ENCODE peak calls at places on chromosome 11, in eight cellular contexts. E is progenitor cell of endocrine pancreas, H is tibial nerve, D is heart left ventricle, B is psoas muscle, C is uterus, I is H9, V is HFF-Myc. L is an unnamed sample.

GRCh38 chr11:110184974-110185597 is 91.9 kb downstream of the ZC3H12C start:
- DNase-seq in E (no peak), H (no peak), D (no peak), B (no peak), C (no peak), I (no peak), V (no peak), L (no peak)

GRCh38 chr11:14446701-14447169 is 52.9 kb downstream of the COPB1 start:
- DNase-seq in E (no peak), H (no peak), D (no peak), B (no peak), C (no peak), I (no peak), V (no peak), L (no peak)

GRCh38 chr11:73333626-73334199 is 25.6 kb downstream of the ARHGEF17 start:
- DNase-seq in E (no peak), H (no peak), D (no peak), B (no peak), C (no peak), I (no peak), V (no peak), L (no peak)

GRCh38 chr11:86672007-86672621 is at the start of gene ME3:
- DNase-seq in E (peak; percentile 39), H (peak; percentile 23), D (peak; percentile 74), B (peak; percentile 70), C (peak; percentile 63), I (peak; percentile 61), V (no peak), L (peak; percentile 42)

GRCh38 chr11:66420671-66421476 is at the start of gene NPAS4:
- DNase-seq in E (no peak), H (no peak), D (no peak), B (no peak), C (peak; percentile 47), I (peak; percentile 45), V (no peak), L (no peak)

GRCh38 chr11:118430956-118431355 is 5.3 kb upstream of the KMT2A start:
- DNase-seq in E (no peak), H (no peak), D (no peak), B (no peak), C (no peak), I (no peak), V (no peak), L (no peak)

GRCh38 chr11:30364139-30364875 is 41.4 kb downstream of the ARL14EP start:
- DNase-seq in E (no peak), H (no peak), D (no peak), B (no peak), C (no peak), I (no peak), V (no peak), L (no peak)

GRCh38 chr11:117098269-117099231 is at the start of gene SIK3:
- DNase-seq in E (peak; percentile 86), H (peak; percentile 89), D (peak; percentile 95), B (peak; percentile 95), C (peak; percentile 95), I (peak; percentile 90), V (peak; percentile 61), L (peak; percentile 98)

GRCh38 chr11:122441702-122442092 is 213.8 kb upstream of the UBASH3B start:
- DNase-seq in E (no peak), H (no peak), D (no peak), B (no peak), C (no peak), I (no peak), V (no peak), L (no peak)

GRCh38 chr11:68373810-68374501 is 61.6 kb downstream of the LRP5 start:
- DNase-seq in E (no peak), H (no peak), D (peak; percentile 79), B (peak; percentile 53), C (peak; percentile 51), I (no peak), V (no peak), L (no peak)

GRCh38 chr11:66878554-66878953 is 21.7 kb downstream of the LRFN4 start:
- DNase-seq in E (no peak), H (no peak), D (no peak), B (no peak), C (no peak), I (no peak), V (no peak), L (no peak)

GRCh38 chr11:65418681-65419459 is 3.7 kb upstream of the NEAT1 start:
- DNase-seq in E (peak; percentile 62), H (peak; percentile 95), D (peak; percentile 99), B (peak; percentile 99), C (peak; percentile 96), I (peak; percentile 97), V (peak; percentile 92), L (peak; percentile 99)

GRCh38 chr11:34468209-34468841 is 29.6 kb downstream of the CAT start:
- DNase-seq in E (no peak), H (no peak), D (no peak), B (no peak), C (no peak), I (peak; percentile 54), V (peak; percentile 9), L (no peak)

GRCh38 chr11:109914809-109915653 is 178.2 kb upstream of the ZC3H12C start:
- DNase-seq in E (no peak), H (no peak), D (no peak), B (no peak), C (no peak), I (no peak), V (no peak), L (no peak)

GRCh38 chr11:6855971-6856542 is 6.8 kb upstream of the OR10A2 start:
- DNase-seq in E (no peak), H (no peak), D (no peak), B (no peak), C (no peak), I (no peak), V (no peak), L (no peak)

GRCh38 chr11:28303477-28304191 is 195.4 kb downstream of the METTL15 start:
- DNase-seq in E (no peak), H (no peak), D (no peak), B (no peak), C (no peak), I (no peak), V (no peak), L (no peak)

GRCh38 chr11:65429724-65430405 is 7.3 kb downstream of the NEAT1 start:
- DNase-seq in E (no peak), H (no peak), D (peak; percentile 79), B (peak; percentile 72), C (peak; percentile 61), I (no peak), V (no peak), L (peak; percentile 96)

DNA sequence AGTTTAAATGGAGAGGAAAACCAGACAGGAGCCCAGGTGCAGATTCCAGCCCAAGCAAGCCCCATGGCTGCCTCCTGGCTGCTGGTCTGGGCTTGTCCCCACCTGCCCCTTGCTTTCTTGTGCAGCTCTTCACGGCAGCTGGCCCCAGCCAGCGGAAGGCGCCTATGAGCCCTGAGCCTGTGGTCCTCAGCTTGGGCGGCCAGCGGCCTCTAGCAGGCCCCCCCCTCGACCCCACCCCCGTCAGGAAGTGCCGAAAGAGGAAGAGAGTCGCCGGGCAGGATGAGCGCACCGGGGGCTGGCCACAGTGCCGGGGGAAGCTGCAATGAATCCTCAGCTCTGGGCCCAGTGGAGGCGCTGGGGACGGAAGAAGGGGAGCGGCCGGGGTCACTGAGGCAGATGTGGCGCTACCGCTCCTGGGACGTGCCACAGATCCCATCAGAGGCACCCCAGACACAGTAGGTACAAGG is 2.1 kb upstream of the DGKZ start:
- DNase-seq in E (no peak), H (no peak), D (peak; percentile 78), B (no peak), C (no peak), I (peak; percentile 83), V (no peak), L (peak; percentile 93)
- TF ChIP-seq CTCF in E (no peak), H (no peak), D (peak; percentile 13), B (no peak), C (no peak), I (peak; percentile 36), V (no peak), L (no peak)

DNA sequence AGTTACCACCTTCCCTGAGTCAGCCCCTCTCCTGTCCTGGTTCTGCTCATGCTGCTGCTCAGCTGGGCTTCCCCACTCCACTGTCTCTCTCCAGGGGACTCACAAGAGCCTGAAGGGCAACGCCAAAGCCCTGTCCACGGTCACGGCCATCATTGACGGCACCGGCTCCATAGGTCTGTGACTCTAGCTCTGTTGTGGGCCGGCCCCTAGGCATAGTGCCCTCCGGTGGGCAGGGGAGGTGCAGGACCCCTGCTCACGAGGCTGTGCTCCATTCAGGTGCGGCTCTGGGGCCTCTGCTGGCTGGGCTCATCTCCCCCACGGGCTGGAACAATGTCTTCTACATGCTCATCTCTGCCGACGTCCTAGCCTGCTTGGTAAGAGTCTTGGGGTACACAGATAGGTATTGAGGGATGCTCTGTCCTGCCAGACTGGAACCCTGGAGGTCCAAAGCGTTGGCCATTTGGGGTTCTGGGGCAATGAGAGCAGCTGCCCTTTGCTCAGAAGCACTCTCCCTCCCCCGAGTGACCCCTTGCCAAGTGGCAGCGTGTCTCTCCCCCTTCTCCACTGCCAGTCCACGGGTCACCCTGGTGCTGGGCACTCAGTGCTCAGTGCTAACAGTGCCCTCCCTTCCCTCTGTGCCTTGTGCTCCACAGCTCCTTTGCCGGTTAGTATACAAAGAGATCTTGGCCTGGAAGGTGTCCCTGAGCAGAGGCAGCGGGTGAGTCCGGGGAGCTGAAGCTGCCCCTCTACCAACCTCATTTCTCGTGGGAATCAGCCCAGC is 22.4 kb downstream of the SLC37A2 start:
- DNase-seq in E (no peak), H (no peak), D (no peak), B (no peak), C (no peak), I (peak; percentile 61), V (no peak), L (no peak)
- TF ChIP-seq CTCF in E (no peak), H (no peak), D (no peak), B (no peak), C (no peak), I (peak; percentile 60), V (no peak), L (no peak)

GRCh38 chr11:70445605-70446004 is 47.3 kb downstream of the CTTN start:
- DNase-seq in E (no peak), H (no peak), D (no peak), B (no peak), C (no peak), I (no peak), V (no peak), L (no peak)

GRCh38 chr11:70445091-70445490 is 46.8 kb downstream of the CTTN start:
- DNase-seq in E (no peak), H (no peak), D (no peak), B (no peak), C (no peak), I (no peak), V (no peak), L (no peak)

GRCh38 chr11:70454197-70454767 is 56.0 kb downstream of the CTTN start:
- DNase-seq in E (no peak), H (no peak), D (no peak), B (no peak), C (no peak), I (no peak), V (no peak), L (no peak)

GRCh38 chr11:70443043-70444030 is 45.0 kb downstream of the CTTN start:
- DNase-seq in E (no peak), H (no peak), D (no peak), B (no peak), C (no peak), I (no peak), V (no peak), L (no peak)

GRCh38 chr11:70448983-70449567 is 50.7 kb downstream of the CTTN start:
- DNase-seq in E (no peak), H (no peak), D (no peak), B (no peak), C (no peak), I (no peak), V (no peak), L (no peak)
- TF ChIP-seq CTCF in E (peak; percentile 54), H (no peak), D (no peak), B (no peak), C (no peak), I (peak; percentile 83), V (peak; percentile 53), L (no peak)

GRCh38 chr11:101428918-101429317 is 154.9 kb downstream of the TRPC6 start:
- DNase-seq in E (no peak), H (no peak), D (no peak), B (no peak), C (no peak), I (peak; percentile 43), V (no peak), L (no peak)
- TF ChIP-seq CTCF in E (peak; percentile 50), H (no peak), D (no peak), B (no peak), C (no peak), I (peak; percentile 83), V (peak; percentile 46), L (no peak)

L was measured in lower leg skin.